ENCODE peak calls at places on chromosomes 5 and 9, in six cellular contexts. R is nephron progenitor cell; D is fibroblast of the aortic adventitia; S is NCI-H460; J is CD4-positive, alpha-beta memory T cell; I is CD4-positive, CD25-positive, alpha-beta regulatory T cell. K is an unnamed sample.

GRCh38 chr5:10695055-10695649 is 65.9 kb downstream of the DAP start:
- DNase-seq in R (peak), S (peak), D (peak), J (no peak), I (no peak), K (peak)

GRCh38 chr9:114080773-114081440 is 2.8 kb upstream of the AMBP start:
- DNase-seq in R (no peak), D (no peak), S (no peak), J (no peak), I (no peak), K (no peak)

GRCh38 chr9:28212979-28213378 is 639.7 kb upstream of the C9orf72 start:
- DNase-seq in I (no peak), D (peak), R (no peak), S (peak), J (no peak), K (no peak)

GRCh38 chr5:126004636-126005035 is 418.6 kb upstream of the GRAMD2B start:
- DNase-seq in J (no peak), R (no peak), I (no peak), D (peak), S (no peak), K (no peak)

GRCh38 chr5:80646926-80647325 is 7.5 kb upstream of the MSH3 start:
- DNase-seq in I (no peak), S (no peak), R (no peak), D (no peak), J (no peak), K (no peak)

GRCh38 chr5:8686707-8687106 is 817.8 kb downstream of the MTRR start:
- DNase-seq in J (no peak), S (no peak), R (no peak), I (no peak), D (peak), K (no peak)

GRCh38 chr5:410911-411517 is 32.0 kb upstream of the EXOC3 start:
- DNase-seq in J (no peak), S (no peak), I (no peak), R (no peak), D (no peak), K (no peak)

GRCh38 chr5:1167361-1167727 is 34.1 kb upstream of the SLC6A19 start:
- DNase-seq in R (no peak), S (no peak), D (no peak), J (no peak), I (no peak), K (no peak)

K was measured in immature natural killer cell.